ENCODE peak calls at places on chromosomes 4 and X, in eight cellular contexts. L, O, Q, D, I, H, U and Y are unnamed samples.

GRCh38 chr4:5678977-5679376 is 29.4 kb downstream of the EVC2 start:
- DNase-seq in L (no peak), O (no peak), Q (no peak), D (no peak), I (no peak), H (no peak), U (no peak), Y (no peak)

GRCh38 chrX:110408949-110409588 is 50.4 kb downstream of the RTL9 start:
- DNase-seq in L (no peak), O (no peak), Q (no peak), D (no peak), I (peak), H (no peak), U (no peak), Y (no peak)

GRCh38 chrX:98523521-98523920 is 1639.8 kb downstream of the RPA4 start:
- DNase-seq in L (no peak), O (no peak), Q (no peak), D (no peak), I (no peak), H (no peak), U (no peak), Y (no peak)

GRCh38 chr4:788636-789297 is 37.2 kb downstream of the CPLX1 start:
- DNase-seq in L (no peak), O (no peak), Q (no peak), D (no peak), I (no peak), H (no peak), U (no peak), Y (no peak)

GRCh38 chrX:327660-328126 is 9.1 kb upstream of the GTPBP6 start:
- DNase-seq in L (no peak), O (no peak), Q (peak), D (no peak), I (no peak), H (no peak), U (peak), Y (no peak)

GRCh38 chr4:924107-925096 is 7.7 kb downstream of the GAK start:
- DNase-seq in L (no peak), O (no peak), Q (peak), D (no peak), I (no peak), H (no peak), U (peak), Y (no peak)

GRCh38 chrX:43693602-43694406 is 37.7 kb downstream of the MAOA start:
- DNase-seq in L (no peak), O (no peak), Q (no peak), D (no peak), I (no peak), H (no peak), U (peak), Y (peak)

GRCh38 chr4:94590493-94590892 is 138.8 kb downstream of the PDLIM5 start:
- DNase-seq in L (no peak), O (no peak), Q (no peak), D (no peak), I (peak), H (no peak), U (no peak), Y (no peak)

GRCh38 chrX:51420610-51421009 is 75.8 kb downstream of the NUDT11 start:
- DNase-seq in L (no peak), O (peak), Q (no peak), D (no peak), I (peak), H (no peak), U (no peak), Y (peak)

GRCh38 chr4:173333658-173334084 is 487 bp downstream of the HMGB2 start:
- DNase-seq in L (peak), O (no peak), Q (peak), D (peak), I (peak), H (no peak), U (peak), Y (no peak)

GRCh38 chr4:143721317-143721716 is 20.8 kb upstream of the FREM3 start:
- DNase-seq in L (no peak), O (no peak), Q (no peak), D (no peak), I (no peak), H (no peak), U (no peak), Y (no peak)

GRCh38 chrX:69037786-69038185 is 127.5 kb downstream of the PJA1 start:
- DNase-seq in L (no peak), O (no peak), Q (no peak), D (no peak), I (no peak), H (no peak), U (no peak), Y (no peak)

GRCh38 chr4:73707918-73708577 is 32.3 kb upstream of the CXCL8 start:
- DNase-seq in L (peak), O (peak), Q (peak), D (no peak), I (peak), H (peak), U (peak), Y (no peak)

GRCh38 chr4:8316911-8317351 is 47.4 kb downstream of the HTRA3 start:
- DNase-seq in L (peak), O (no peak), Q (peak), D (no peak), I (no peak), H (no peak), U (no peak), Y (no peak)

GRCh38 chr4:8317474-8317873 is 47.9 kb downstream of the HTRA3 start:
- DNase-seq in L (no peak), O (no peak), Q (no peak), D (no peak), I (no peak), H (no peak), U (no peak), Y (no peak)

GRCh38 chr4:8316251-8316771 is 46.8 kb downstream of the HTRA3 start:
- DNase-seq in L (peak), O (no peak), Q (peak), D (no peak), I (no peak), H (no peak), U (no peak), Y (no peak)

GRCh38 chr4:8314691-8315255 is 45.2 kb downstream of the HTRA3 start:
- DNase-seq in L (peak), O (no peak), Q (no peak), D (no peak), I (no peak), H (no peak), U (no peak), Y (peak)

GRCh38 chr4:8315343-8316250 is 46.0 kb downstream of the HTRA3 start:
- DNase-seq in L (peak), O (peak), Q (peak), D (no peak), I (peak), H (no peak), U (peak), Y (peak)
- H3K4me3 ChIP-seq in L (no peak), O (no peak), Q (no peak), D (no peak), I (no peak), H (peak), U (no peak), Y (no peak)

GRCh38 chr4:168853770-168854169 is 156.3 kb downstream of the CBR4 start:
- DNase-seq in L (no peak), O (no peak), Q (no peak), D (no peak), I (no peak), H (no peak), U (no peak), Y (no peak)
- H3K4me3 ChIP-seq in L (no peak), O (no peak), Q (no peak), D (no peak), I (no peak), H (no peak), U (no peak), Y (no peak)

GRCh38 chr4:109847896-109848442 is at the start of gene LRIT3:
- DNase-seq in L (no peak), O (no peak), Q (no peak), D (no peak), I (no peak), H (no peak), U (no peak), Y (no peak)
- H3K4me3 ChIP-seq in L (no peak), O (no peak), Q (no peak), D (no peak), I (no peak), H (no peak), U (no peak), Y (no peak)

GRCh38 chr4:44632733-44633132 is 18.7 kb downstream of the YIPF7 start:
- DNase-seq in L (no peak), O (no peak), Q (no peak), D (no peak), I (no peak), H (no peak), U (no peak), Y (no peak)
- H3K4me3 ChIP-seq in L (no peak), O (no peak), Q (no peak), D (no peak), I (no peak), H (no peak), U (no peak), Y (no peak)